ENCODE peak calls at places on chromosomes 3 and 15, in six cellular contexts. F, H, C, D, I and R are unnamed samples.

GRCh38 chr3:72903004-72903403 is 15.2 kb downstream of the GXYLT2 start:
- DNase-seq in F (no peak), H (no peak), C (no peak), D (no peak), I (no peak), R (no peak)

GRCh38 chr3:113668015-113668414 is 28.4 kb downstream of the USF3 start:
- DNase-seq in F (peak), H (no peak), C (no peak), D (no peak), I (no peak), R (no peak)

GRCh38 chr3:10357592-10358308 is 36.8 kb upstream of the SEC13 start:
- DNase-seq in F (peak), H (peak), C (peak), D (no peak), I (no peak), R (no peak)

GRCh38 chr3:37174532-37175126 is at the start of gene LRRFIP2:
- DNase-seq in F (no peak), H (peak), C (no peak), D (no peak), I (no peak), R (no peak)

GRCh38 chr3:14256561-14257342 is 78.1 kb downstream of the LSM3 start:
- DNase-seq in F (no peak), H (no peak), C (no peak), D (no peak), I (no peak), R (peak)

GRCh38 chr15:45307230-45307924 is 55.3 kb downstream of the SLC28A2 start:
- DNase-seq in F (peak), H (peak), C (no peak), D (no peak), I (no peak), R (no peak)

GRCh38 chr3:111768571-111769100 is 90.4 kb upstream of the PHLDB2 start:
- DNase-seq in F (peak), H (no peak), C (no peak), D (no peak), I (no peak), R (no peak)

GRCh38 chr3:189276481-189277190 is 104.9 kb downstream of the TPRG1 start:
- DNase-seq in F (peak), H (no peak), C (peak), D (no peak), I (no peak), R (no peak)

GRCh38 chr15:74136584-74137543 is 6.5 kb downstream of the ISLR2 start:
- DNase-seq in F (peak), H (no peak), C (no peak), D (peak), I (no peak), R (no peak)

GRCh38 chr15:84917452-84917851 is 33.0 kb downstream of the SLC28A1 start:
- DNase-seq in F (no peak), H (no peak), C (no peak), D (no peak), I (no peak), R (no peak)

GRCh38 chr15:84915011-84915958 is 30.8 kb downstream of the SLC28A1 start:
- DNase-seq in F (no peak), H (peak), C (peak), D (peak), I (no peak), R (no peak)

GRCh38 chr15:84910928-84911623 is 26.6 kb downstream of the SLC28A1 start:
- DNase-seq in F (no peak), H (no peak), C (no peak), D (peak), I (no peak), R (no peak)

GRCh38 chr15:84911879-84912660 is 27.6 kb downstream of the SLC28A1 start:
- DNase-seq in F (no peak), H (no peak), C (peak), D (peak), I (no peak), R (peak)

GRCh38 chr15:84914351-84914750 is 29.9 kb downstream of the SLC28A1 start:
- DNase-seq in F (no peak), H (no peak), C (no peak), D (no peak), I (no peak), R (no peak)
- H3K27ac ChIP-seq in F (no peak), H (no peak), C (peak), D (peak), I (no peak), R (no peak)

GRCh38 chr3:143731776-143732175 is 116.5 kb downstream of the SLC9A9 start:
- DNase-seq in F (no peak), H (no peak), C (no peak), D (no peak), I (no peak), R (peak)

GRCh38 chr3:143737065-143737464 is 111.2 kb downstream of the SLC9A9 start:
- DNase-seq in F (no peak), H (no peak), C (no peak), D (no peak), I (no peak), R (no peak)

GRCh38 chr3:143731304-143731703 is 117.0 kb downstream of the SLC9A9 start:
- DNase-seq in F (no peak), H (no peak), C (no peak), D (no peak), I (no peak), R (no peak)

GRCh38 chr3:143736205-143736604 is 112.1 kb downstream of the SLC9A9 start:
- DNase-seq in F (no peak), H (no peak), C (no peak), D (no peak), I (no peak), R (no peak)

DNA sequence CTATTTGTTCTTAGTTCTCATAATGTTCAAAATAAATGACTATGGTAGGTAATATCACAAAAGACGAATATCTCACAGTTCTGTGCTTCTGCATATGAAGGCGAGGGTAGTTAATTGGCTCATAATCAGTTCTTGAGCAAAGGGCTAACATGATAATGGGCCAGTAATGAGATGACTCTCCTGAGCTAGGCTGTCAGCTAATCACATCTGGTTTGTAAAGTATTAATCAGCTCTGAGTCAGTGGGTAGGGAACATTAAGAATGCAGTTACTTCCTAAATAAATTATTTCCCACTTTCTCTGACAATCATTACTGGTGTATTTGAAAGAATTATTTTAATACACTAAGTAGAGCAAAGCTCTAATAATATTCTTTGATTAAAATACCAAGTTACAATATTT is 111.6 kb downstream of the SLC9A9 start:
- DNase-seq in F (no peak), H (no peak), C (no peak), D (no peak), I (no peak), R (no peak)
- H3K27ac ChIP-seq in F (no peak), H (no peak), C (no peak), D (no peak), I (no peak), R (no peak)

DNA sequence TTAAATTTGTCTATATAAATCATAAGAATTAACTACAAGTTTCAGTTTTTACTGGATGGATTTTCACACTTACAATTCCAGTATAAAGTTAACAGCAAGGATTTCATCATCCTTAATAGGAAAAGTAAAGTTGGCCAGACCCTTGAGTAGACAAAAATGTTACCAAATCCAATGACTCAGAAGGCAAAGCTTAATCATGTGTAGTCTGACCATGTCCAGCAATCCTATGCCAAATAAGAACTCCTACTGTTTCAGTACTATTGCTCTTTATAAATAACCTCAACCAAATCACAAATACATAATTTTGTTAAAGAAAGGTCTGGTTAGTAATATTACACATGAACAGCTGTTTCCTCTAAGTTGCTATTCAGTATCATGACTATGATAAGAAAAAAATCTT is 35.0 kb downstream of the PLOD2 start:
- DNase-seq in F (peak), H (no peak), C (no peak), D (no peak), I (no peak), R (no peak)
- H3K27ac ChIP-seq in F (no peak), H (no peak), C (peak), D (no peak), I (no peak), R (no peak)

DNA sequence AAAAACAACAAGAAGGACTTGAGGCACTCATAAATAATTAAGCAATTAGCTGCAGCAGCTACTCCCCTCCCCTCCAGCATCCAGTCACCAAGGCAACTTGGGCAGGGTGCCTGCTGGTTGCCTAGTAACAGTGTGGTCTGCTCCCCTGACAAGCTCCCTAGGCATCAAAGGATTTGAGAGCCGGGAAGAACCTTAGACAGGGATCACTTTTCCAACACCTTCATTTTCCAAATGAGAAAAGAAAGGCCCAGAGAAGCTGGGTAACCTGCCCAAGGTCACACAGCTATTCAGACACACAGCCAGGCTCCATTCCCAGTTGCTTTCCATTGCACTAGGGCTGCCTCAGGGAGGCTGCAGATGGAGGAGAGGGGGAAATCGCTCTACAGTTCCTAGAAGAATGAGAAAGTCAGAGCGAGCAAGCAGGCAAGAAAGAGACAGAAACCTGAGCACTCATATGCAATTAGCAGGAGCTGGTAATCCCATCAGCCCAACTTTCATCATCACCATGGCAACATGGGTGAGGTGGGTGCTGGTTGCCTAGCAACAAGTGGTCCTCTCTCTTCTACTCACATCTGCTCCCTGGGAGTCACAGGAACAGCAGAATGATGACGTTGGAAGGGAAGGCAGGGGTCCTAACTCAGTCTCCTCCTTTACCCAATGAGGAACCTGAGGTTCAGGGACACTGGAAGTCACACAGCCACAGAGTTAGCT is 3.6 kb upstream of the EIF4E3 start:
- DNase-seq in F (peak), H (peak), C (no peak), D (no peak), I (peak), R (no peak)
- H3K27ac ChIP-seq in F (no peak), H (no peak), C (no peak), D (no peak), I (no peak), R (no peak)

GRCh38 chr3:4994823-4995499 is 15.7 kb downstream of the BHLHE40 start:
- DNase-seq in F (no peak), H (no peak), C (peak), D (no peak), I (no peak), R (peak)
- H3K27ac ChIP-seq in F (no peak), H (no peak), C (peak), D (no peak), I (no peak), R (no peak)

DNA sequence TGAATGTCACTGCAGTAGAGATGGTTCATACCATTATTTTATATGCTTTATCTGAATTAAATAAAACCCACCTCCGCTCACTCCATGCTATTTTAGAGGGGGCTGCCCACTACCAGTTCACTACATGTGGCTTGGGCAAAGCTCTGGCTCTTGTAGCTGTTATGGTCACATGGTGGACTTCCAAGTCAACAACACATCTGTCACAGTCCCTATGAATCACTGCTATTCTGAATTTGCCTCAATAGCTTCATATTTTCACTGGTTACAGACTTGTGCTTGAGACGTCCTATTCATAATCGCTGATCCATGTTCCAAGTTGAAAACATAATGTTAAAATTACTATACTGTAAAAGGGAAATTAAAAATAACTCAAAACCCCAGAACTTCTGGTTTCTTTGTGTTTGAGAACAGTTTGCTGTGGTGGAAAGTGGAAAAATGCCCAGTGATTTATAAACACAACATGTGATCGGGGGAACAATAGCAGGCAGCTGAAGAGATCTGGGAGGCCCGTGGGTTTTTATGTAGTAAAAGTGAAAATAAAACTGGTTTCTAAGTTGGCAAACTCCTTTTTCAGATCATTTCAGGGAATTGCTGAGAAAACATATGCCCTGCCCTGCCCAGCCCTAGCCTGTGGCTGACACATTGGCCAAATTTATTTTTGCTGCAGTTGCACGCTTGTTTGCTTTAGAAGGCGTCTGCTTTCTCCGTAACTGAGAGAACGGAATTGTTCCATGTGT is 128.8 kb upstream of the PRR23C start:
- DNase-seq in F (no peak), H (no peak), C (no peak), D (no peak), I (no peak), R (peak)
- H3K27ac ChIP-seq in F (no peak), H (no peak), C (no peak), D (no peak), I (no peak), R (peak)

DNA sequence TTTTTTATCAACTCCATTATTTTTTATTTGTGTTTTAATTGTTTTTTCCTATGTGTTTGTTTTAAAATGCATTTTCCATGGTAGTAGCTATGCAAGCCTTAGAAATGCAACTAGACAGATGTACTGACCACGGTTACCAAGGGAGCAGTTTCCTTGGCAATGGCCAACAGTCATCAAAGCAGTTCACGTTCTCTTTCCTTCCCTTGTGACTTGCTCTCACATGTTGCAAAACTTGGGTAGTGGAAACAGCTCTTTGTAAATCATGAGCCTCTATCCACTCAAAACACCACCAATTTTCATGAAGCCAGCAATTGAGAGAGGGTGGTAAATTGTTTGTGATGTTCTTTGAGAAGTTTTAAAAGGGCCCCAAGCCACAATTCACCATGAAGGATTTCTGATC is 499.4 kb upstream of the MDFIC2 start:
- DNase-seq in F (no peak), H (no peak), C (peak), D (no peak), I (no peak), R (no peak)
- H3K27ac ChIP-seq in F (no peak), H (no peak), C (no peak), D (no peak), I (no peak), R (no peak)

DNA sequence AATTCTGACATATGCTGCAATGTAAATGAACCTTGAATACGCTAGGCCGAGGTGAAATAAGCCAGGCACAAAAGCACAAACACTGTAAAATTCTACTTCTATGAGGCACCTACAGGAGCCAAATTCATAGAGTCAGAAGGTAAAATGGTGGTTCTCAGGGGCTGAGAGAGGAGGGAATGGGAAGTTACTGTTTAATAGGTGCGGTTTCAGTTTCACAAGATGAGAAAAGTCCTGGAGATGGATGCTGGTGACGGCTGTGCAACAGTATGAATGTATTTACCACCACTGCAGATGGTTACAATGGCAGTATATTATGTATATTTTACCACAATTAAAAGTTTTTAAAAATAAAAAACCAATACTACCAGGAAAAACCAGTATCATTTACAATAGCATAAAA is 4.0 kb downstream of the TNK2 start:
- DNase-seq in F (no peak), H (no peak), C (no peak), D (no peak), I (no peak), R (no peak)
- H3K27ac ChIP-seq in F (no peak), H (no peak), C (no peak), D (no peak), I (no peak), R (no peak)